ENCODE peak calls at places on chromosomes 3 and 15, in five cellular contexts. G, O, D, K and X are unnamed samples.

GRCh38 chr3:35042210-35042960 is 596.9 kb upstream of the ARPP21 start:
- DNase-seq in G (no peak), K (no peak), O (no peak), D (no peak), X (no peak)

GRCh38 chr15:96162322-96162721 is 168.2 kb upstream of the NR2F2 start:
- DNase-seq in G (no peak), K (no peak), D (no peak), O (no peak), X (no peak)

GRCh38 chr15:82942691-82943090 is 9.8 kb downstream of the HOMER2 start:
- DNase-seq in K (no peak), G (no peak), D (no peak), O (no peak), X (no peak)

GRCh38 chr15:34855397-34855796 is 60.0 kb upstream of the ACTC1 start:
- DNase-seq in D (no peak), O (peak), K (no peak), G (peak), X (peak)

GRCh38 chr3:136350132-136350531 is 100.0 kb downstream of the PCCB start:
- DNase-seq in K (no peak), G (peak), O (peak), D (no peak), X (peak)

GRCh38 chr3:195110647-195111321 is 160.2 kb downstream of the XXYLT1 start:
- DNase-seq in K (no peak), D (no peak), O (no peak), G (no peak), X (no peak)

GRCh38 chr3:178056868-178057267 is 479.4 kb upstream of the KCNMB2 start:
- DNase-seq in D (no peak), G (no peak), K (no peak), O (peak), X (no peak)

GRCh38 chr3:189962466-189962865 is 158.2 kb downstream of the P3H2 start:
- DNase-seq in D (no peak), K (no peak), O (no peak), G (no peak), X (no peak)

GRCh38 chr15:75817151-75817935 is 25.9 kb upstream of the UBE2Q2 start:
- DNase-seq in O (no peak), G (no peak), D (no peak), K (no peak), X (no peak)

GRCh38 chr3:123013876-123014275 is 13.7 kb downstream of the SEMA5B start:
- DNase-seq in D (no peak), O (no peak), G (no peak), K (no peak), X (no peak)

GRCh38 chr15:26126070-26126469 is 262.9 kb upstream of the ATP10A start:
- DNase-seq in O (no peak), K (no peak), G (no peak), D (no peak), X (no peak)

GRCh38 chr3:156630081-156630772 is 44.2 kb upstream of the TIPARP start:
- DNase-seq in G (no peak), D (no peak), O (peak), K (no peak), X (no peak)

GRCh38 chr3:100873624-100874023 is 119.6 kb downstream of the ABI3BP start:
- DNase-seq in D (no peak), O (no peak), G (no peak), K (no peak), X (no peak)

GRCh38 chr3:78645628-78646310 is 1122.0 kb downstream of the ROBO1 start:
- DNase-seq in K (no peak), O (peak), D (no peak), G (peak), X (peak)

GRCh38 chr15:45091581-45091980 is 22.4 kb downstream of the DUOX2 start:
- DNase-seq in K (no peak), G (no peak), O (no peak), D (no peak), X (no peak)

GRCh38 chr3:66487475-66487874 is 13.3 kb downstream of the LRIG1 start:
- DNase-seq in K (no peak), D (no peak), G (no peak), O (peak), X (no peak)

GRCh38 chr15:83694030-83694429 is 40.1 kb downstream of the ADAMTSL3 start:
- DNase-seq in G (no peak), O (peak), K (no peak), D (no peak), X (no peak)

GRCh38 chr3:129627350-129628168 is 21.1 kb upstream of the PLXND1 start:
- DNase-seq in K (no peak), G (peak), O (peak), D (peak), X (no peak)

GRCh38 chr15:39593071-39594055 is 12.5 kb downstream of the THBS1 start:
- DNase-seq in G (no peak), K (no peak), O (peak), D (no peak), X (no peak)

GRCh38 chr15:29805043-29805707 is 17.1 kb downstream of the TJP1 start:
- DNase-seq in G (peak), D (no peak), K (no peak), O (peak), X (peak)